ENCODE peak calls at places on chromosomes 11 and 22, in eight cellular contexts. H, Z, S, W, L, E, Q and B are unnamed samples.
A peak's percentile ranks its signal among the peaks of the same experiment; 100 is the strongest.

GRCh38 chr11:11970556-11970955 is 37.9 kb downstream of the DKK3 start:
- DNase-seq in H (no peak), Z (no peak), S (no peak), W (no peak), L (no peak), E (no peak), Q (no peak), B (no peak)

GRCh38 chr11:125451400-125452124 is 44.5 kb downstream of the FEZ1 start:
- DNase-seq in H (no peak), Z (peak; percentile 17), S (peak; percentile 89), W (no peak), L (peak; percentile 90), E (peak; percentile 72), Q (peak; percentile 25), B (peak; percentile 81)

GRCh38 chr11:66345316-66345649 is 379 bp upstream of the BRMS1 start:
- DNase-seq in H (no peak), Z (no peak), S (no peak), W (no peak), L (no peak), E (no peak), Q (no peak), B (no peak)

GRCh38 chr11:100704176-100704575 is 17.1 kb downstream of the ARHGAP42 start:
- DNase-seq in H (no peak), Z (no peak), S (no peak), W (no peak), L (no peak), E (no peak), Q (no peak), B (no peak)

GRCh38 chr11:67412495-67413179 is 2.8 kb upstream of the CARNS1 start:
- DNase-seq in H (no peak), Z (no peak), S (no peak), W (no peak), L (no peak), E (no peak), Q (no peak), B (no peak)

GRCh38 chr11:76671236-76671590 is 666 bp upstream of the LRRC32 start:
- DNase-seq in H (no peak), Z (no peak), S (no peak), W (no peak), L (no peak), E (no peak), Q (no peak), B (no peak)

GRCh38 chr11:130612291-130612802 is 163.9 kb downstream of the ADAMTS15 start:
- DNase-seq in H (no peak), Z (no peak), S (no peak), W (no peak), L (no peak), E (no peak), Q (peak; percentile 83), B (no peak)

GRCh38 chr11:105825141-105825540 is 196.9 kb downstream of the MSANTD4 start:
- DNase-seq in H (no peak), Z (no peak), S (no peak), W (no peak), L (no peak), E (no peak), Q (no peak), B (no peak)

GRCh38 chr11:79157738-79158137 is 283.1 kb downstream of the TENM4 start:
- DNase-seq in H (no peak), Z (no peak), S (no peak), W (no peak), L (no peak), E (no peak), Q (no peak), B (no peak)

GRCh38 chr22:33400061-33400840 is 342.1 kb upstream of the SYN3 start:
- DNase-seq in H (no peak), Z (no peak), S (no peak), W (no peak), L (no peak), E (no peak), Q (no peak), B (no peak)

GRCh38 chr11:18524248-18524647 is 2.5 kb downstream of the TSG101 start:
- DNase-seq in H (no peak), Z (no peak), S (no peak), W (no peak), L (no peak), E (no peak), Q (no peak), B (no peak)

GRCh38 chr11:18527512-18527911 is 770 bp upstream of the TSG101 start:
- DNase-seq in H (no peak), Z (no peak), S (no peak), W (no peak), L (no peak), E (no peak), Q (peak; percentile 27), B (no peak)

GRCh38 chr11:18523079-18523478 is 3.7 kb downstream of the TSG101 start:
- DNase-seq in H (no peak), Z (no peak), S (no peak), W (no peak), L (no peak), E (no peak), Q (no peak), B (no peak)

GRCh38 chr11:18526130-18526520 is 617 bp downstream of the TSG101 start:
- DNase-seq in H (no peak), Z (no peak), S (no peak), W (no peak), L (no peak), E (no peak), Q (no peak), B (no peak)

GRCh38 chr11:18526521-18527296 is at the start of gene TSG101:
- DNase-seq in H (peak; percentile 84), Z (peak; percentile 92), S (peak; percentile 97), W (peak; percentile 96), L (peak; percentile 97), E (peak; percentile 93), Q (peak; percentile 93), B (peak; percentile 91)
- H3K4me1 ChIP-seq in H (peaks cover 8% of the 10 kb centered on the region), Z (peaks cover 8% of the 10 kb centered on the region), S (peaks cover 5% of the 10 kb centered on the region), W (peaks cover 27% of the 10 kb centered on the region), L (no peaks in the 10 kb centered on the region), E (peaks cover 47% of the 10 kb centered on the region), Q (no peaks in the 10 kb centered on the region), B (peaks cover 15% of the 10 kb centered on the region)

GRCh38 chr11:50169634-50170033 is 137.0 kb downstream of the OR4C45 start:
- DNase-seq in H (no peak), Z (no peak), S (no peak), W (no peak), L (no peak), E (no peak), Q (no peak), B (no peak)
- H3K9me3 ChIP-seq in H (no peaks in the 10 kb centered on the region), Z (no peaks in the 10 kb centered on the region), S (no peaks in the 10 kb centered on the region), W (no peaks in the 10 kb centered on the region), L (no peaks in the 10 kb centered on the region), E (peaks cover 4% of the 10 kb centered on the region), Q (no peaks in the 10 kb centered on the region), B (no peaks in the 10 kb centered on the region)

DNA sequence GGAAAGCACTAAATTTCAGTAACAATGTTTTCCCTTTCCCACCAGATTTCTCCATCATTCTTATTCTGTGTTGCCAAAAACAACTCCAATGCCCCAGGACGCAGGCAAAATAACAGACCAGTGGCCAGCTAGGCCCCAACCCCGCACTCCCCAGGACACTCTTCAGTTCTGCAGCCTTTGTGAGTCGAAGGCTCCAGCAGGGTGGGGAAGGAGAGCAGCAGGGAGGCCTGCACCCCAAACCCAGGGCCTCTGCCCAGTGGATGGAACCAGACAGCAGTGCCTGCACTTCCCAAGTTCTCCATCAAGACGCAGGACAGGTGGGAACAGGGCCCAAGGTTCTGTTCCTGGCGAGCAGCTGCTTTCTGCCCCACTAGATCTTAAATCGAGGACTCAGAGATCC is 34.4 kb downstream of the PPP2R1B start:
- DNase-seq in H (no peak), Z (no peak), S (no peak), W (no peak), L (no peak), E (no peak), Q (no peak), B (no peak)
- H3K4me1 ChIP-seq in H (no peaks in the 10 kb centered on the region), Z (peaks cover 31% of the 10 kb centered on the region), S (peaks cover 52% of the 10 kb centered on the region), W (peaks cover 66% of the 10 kb centered on the region), L (peaks cover 52% of the 10 kb centered on the region), E (peaks cover 88% of the 10 kb centered on the region), Q (peaks cover 46% of the 10 kb centered on the region), B (no peaks in the 10 kb centered on the region)

DNA sequence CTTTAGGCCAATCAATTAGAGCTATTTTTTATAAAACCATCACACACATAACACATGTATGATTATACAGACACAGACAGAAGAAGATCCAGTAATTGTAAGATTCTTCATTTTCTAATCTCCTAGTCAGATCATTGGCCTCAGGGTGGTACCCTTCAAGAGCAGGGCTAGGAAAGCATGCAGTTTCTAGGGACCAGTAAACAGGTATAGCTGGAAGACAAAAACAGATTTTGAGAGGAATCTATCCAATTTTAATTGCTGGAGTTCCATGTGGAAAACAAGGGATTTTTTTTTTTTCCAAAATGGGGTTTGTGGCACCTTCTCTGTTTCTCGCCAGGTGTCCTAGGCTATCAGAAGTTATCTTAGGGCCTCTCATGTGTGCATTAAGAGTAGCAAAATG is 29.6 kb downstream of the METTL15 start:
- DNase-seq in H (no peak), Z (no peak), S (no peak), W (no peak), L (no peak), E (no peak), Q (no peak), B (no peak)
- H3K9me3 ChIP-seq in H (peaks cover 5% of the 10 kb centered on the region), Z (peaks cover 8% of the 10 kb centered on the region), S (no peaks in the 10 kb centered on the region), W (peaks cover 12% of the 10 kb centered on the region), L (peaks cover 4% of the 10 kb centered on the region), E (peaks cover 20% of the 10 kb centered on the region), Q (peaks cover 2% of the 10 kb centered on the region), B (peaks cover 18% of the 10 kb centered on the region)

GRCh38 chr11:72100462-72100861 is 2.6 kb downstream of the LAMTOR1 start:
- DNase-seq in H (no peak), Z (no peak), S (no peak), W (peak; percentile 63), L (no peak), E (no peak), Q (no peak), B (no peak)

GRCh38 chr11:72102631-72102945 is 509 bp downstream of the LAMTOR1 start:
- DNase-seq in H (no peak), Z (no peak), S (no peak), W (no peak), L (no peak), E (no peak), Q (no peak), B (no peak)

GRCh38 chr11:72102162-72102561 is 935 bp downstream of the LAMTOR1 start:
- DNase-seq in H (no peak), Z (no peak), S (no peak), W (no peak), L (no peak), E (no peak), Q (no peak), B (no peak)

GRCh38 chr11:72103754-72104167 is 664 bp upstream of the LAMTOR1 start:
- DNase-seq in H (no peak), Z (no peak), S (no peak), W (no peak), L (no peak), E (no peak), Q (no peak), B (no peak)

GRCh38 chr11:72102946-72103753 is at the start of gene LAMTOR1:
- DNase-seq in H (peak; percentile 96), Z (peak; percentile 100), S (peak; percentile 99), W (peak; percentile 100), L (peak; percentile 100), E (peak; percentile 100), Q (peak; percentile 98), B (peak; percentile 100)
- H3K4me1 ChIP-seq in H (peaks cover 17% of the 10 kb centered on the region), Z (peaks cover 8% of the 10 kb centered on the region), S (peaks cover 23% of the 10 kb centered on the region), W (peaks cover 39% of the 10 kb centered on the region), L (peaks cover 12% of the 10 kb centered on the region), E (peaks cover 54% of the 10 kb centered on the region), Q (peaks cover 18% of the 10 kb centered on the region), B (peaks cover 44% of the 10 kb centered on the region)

DNA sequence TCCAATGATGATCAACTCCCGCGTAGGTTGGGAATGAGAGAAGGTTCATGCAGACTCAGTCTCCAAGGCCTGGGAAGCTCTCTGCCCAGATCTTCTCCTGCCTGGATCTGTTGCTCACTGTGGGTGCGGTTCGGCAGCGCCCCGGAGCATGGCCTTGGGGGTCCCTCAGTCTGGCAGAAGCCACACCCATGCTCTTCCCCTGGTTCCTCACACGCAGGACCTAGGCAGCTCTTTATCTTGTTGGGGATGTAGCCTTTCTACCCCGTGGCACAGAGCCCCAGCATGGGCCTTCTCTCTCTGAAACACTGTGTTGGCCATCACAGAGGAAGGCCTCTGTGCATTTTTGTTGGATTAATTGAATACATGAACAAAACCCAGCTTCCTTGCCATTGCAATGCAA is 1461.6 kb downstream of the BRD1 start:
- DNase-seq in H (no peak), Z (peak; percentile 1), S (no peak), W (no peak), L (no peak), E (no peak), Q (no peak), B (no peak)
- H3K9me3 ChIP-seq in H (no peaks in the 10 kb centered on the region), Z (no peaks in the 10 kb centered on the region), S (no peaks in the 10 kb centered on the region), W (no peaks in the 10 kb centered on the region), L (no peaks in the 10 kb centered on the region), E (no peaks in the 10 kb centered on the region), Q (no peaks in the 10 kb centered on the region), B (no peaks in the 10 kb centered on the region)